ENCODE peak calls at places on chromosomes 11 and 22, in nine cellular contexts. L is left lung; U is HCT116; G is aorta; V is mesendoderm; Q is upper lobe of right lung; H is pancreas; J is neural progenitor cell; P is CD4-positive, CD25-positive, alpha-beta regulatory T cell. Y is an unnamed sample.

GRCh38 chr11:32426819-32427615 is 8.3 kb downstream of the WT1 start:
- DNase-seq in H (no peak), U (no peak), Q (no peak), G (no peak), L (no peak), P (no peak), V (peak; percentile 54), J (peak; percentile 70), Y (no peak)

GRCh38 chr11:1052133-1053011 is 15.9 kb upstream of the MUC6 start:
- DNase-seq in G (peak; percentile 38), P (no peak), L (peak; percentile 32), V (no peak), H (peak; percentile 79), J (no peak), U (no peak), Q (peak; percentile 60), Y (no peak)

GRCh38 chr22:27796829-27797792 is 4.4 kb downstream of the MN1 start:
- DNase-seq in L (no peak), P (no peak), U (no peak), Q (no peak), J (no peak), H (peak; percentile 77), G (no peak), V (no peak), Y (no peak)

GRCh38 chr22:16717699-16718558 is 107.3 kb downstream of the XKR3 start:
- DNase-seq in P (no peak), J (no peak), Q (no peak), H (peak; percentile 21), G (no peak), V (no peak), L (no peak), U (no peak), Y (no peak)

GRCh38 chr11:35418282-35418846 is 994 bp downstream of the SLC1A2 start:
- DNase-seq in H (peak; percentile 71), J (peak; percentile 42), P (no peak), G (no peak), U (no peak), L (no peak), Q (peak; percentile 65), V (peak; percentile 53), Y (no peak)

GRCh38 chr11:72786305-72787261 is 7.3 kb downstream of the STARD10 start:
- DNase-seq in G (no peak), Q (peak; percentile 82), V (no peak), L (peak; percentile 86), U (no peak), H (no peak), P (no peak), J (peak; percentile 0), Y (no peak)

GRCh38 chr11:66115638-66116410 is 45.8 kb downstream of the PACS1 start:
- DNase-seq in Q (no peak), L (no peak), H (no peak), P (peak; percentile 77), U (no peak), J (peak; percentile 31), G (no peak), V (no peak), Y (peak; percentile 48)

GRCh38 chr11:125975634-125976033 is 29.8 kb downstream of the VSIG10L2 start:
- DNase-seq in U (no peak), V (no peak), Q (no peak), L (no peak), H (no peak), J (no peak), G (no peak), P (no peak), Y (no peak)

GRCh38 chr11:79092791-79093313 is 348.0 kb downstream of the TENM4 start:
- DNase-seq in H (no peak), G (peak; percentile 61), P (no peak), L (peak; percentile 64), Q (no peak), U (peak; percentile 13), V (peak; percentile 37), J (no peak), Y (peak; percentile 5)

GRCh38 chr22:23114721-23115020 is 27.1 kb downstream of the RSPH14 start:
- DNase-seq in P (no peak), V (no peak), J (no peak), G (no peak), Q (no peak), U (no peak), L (no peak), H (no peak), Y (no peak)
- H3K4me1 ChIP-seq in P (peaks cover 7% of the 10 kb centered on the region), V (no peaks in the 10 kb centered on the region), J (no peaks in the 10 kb centered on the region), G (no peaks in the 10 kb centered on the region), Q (no peaks in the 10 kb centered on the region), U (peaks cover 6% of the 10 kb centered on the region), L (no peaks in the 10 kb centered on the region), H (no peaks in the 10 kb centered on the region), Y (peaks cover 29% of the 10 kb centered on the region)

GRCh38 chr11:64286801-64287159 is 1.1 kb downstream of the GPR137 start:
- DNase-seq in Q (no peak), L (no peak), V (no peak), G (no peak), H (no peak), J (no peak), U (no peak), P (no peak), Y (no peak)

GRCh38 chr11:64288353-64288750 is 2.7 kb downstream of the GPR137 start:
- DNase-seq in P (no peak), U (no peak), V (no peak), G (no peak), L (no peak), Q (no peak), J (no peak), H (peak; percentile 70), Y (no peak)

GRCh38 chr11:64289011-64289564 is 2.0 kb upstream of the KCNK4 start:
- DNase-seq in G (no peak), H (no peak), L (no peak), P (no peak), Q (no peak), V (no peak), U (no peak), J (no peak), Y (no peak)

GRCh38 chr11:64285885-64286800 is 495 bp downstream of the GPR137 start:
- DNase-seq in U (no peak), V (no peak), G (no peak), H (peak; percentile 91), P (peak; percentile 30), L (no peak), J (peak; percentile 39), Q (no peak), Y (peak; percentile 48)

GRCh38 chr11:64287676-64288352 is 2.2 kb downstream of the GPR137 start:
- DNase-seq in P (no peak), G (no peak), U (no peak), V (no peak), H (peak; percentile 72), Q (no peak), L (no peak), J (no peak), Y (no peak)
- H3K4me1 ChIP-seq in P (peaks cover 36% of the 10 kb centered on the region), G (no peaks in the 10 kb centered on the region), U (peaks cover 27% of the 10 kb centered on the region), V (peaks cover 6% of the 10 kb centered on the region), H (peaks cover 24% of the 10 kb centered on the region), Q (peaks cover 23% of the 10 kb centered on the region), L (peaks cover 47% of the 10 kb centered on the region), J (peaks cover 14% of the 10 kb centered on the region), Y (peaks cover 14% of the 10 kb centered on the region)

DNA sequence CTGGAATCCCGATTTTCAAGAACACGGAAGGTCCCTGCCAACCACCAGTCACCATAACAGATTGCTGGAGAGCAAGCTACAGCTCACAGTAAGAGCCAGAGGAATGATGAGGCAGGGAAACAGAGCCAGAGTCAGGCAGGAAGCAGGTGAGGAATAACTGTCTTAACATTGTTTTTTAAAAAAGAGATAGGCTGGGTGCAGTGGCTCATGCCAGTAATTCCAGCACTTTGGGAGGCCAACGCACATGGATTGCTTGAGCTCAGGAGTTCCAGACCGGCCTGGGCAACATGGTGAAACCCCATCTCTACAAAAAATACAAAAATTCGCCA is 13.5 kb upstream of the CASTOR1 start:
- DNase-seq in U (no peak), H (no peak), G (no peak), Q (no peak), J (no peak), V (no peak), L (no peak), P (no peak), Y (no peak)
- H3K4me1 ChIP-seq in U (peaks cover 81% of the 10 kb centered on the region), H (peaks cover 57% of the 10 kb centered on the region), G (no peaks in the 10 kb centered on the region), Q (peaks cover 75% of the 10 kb centered on the region), J (peaks cover 6% of the 10 kb centered on the region), V (no peaks in the 10 kb centered on the region), L (peaks cover 89% of the 10 kb centered on the region), P (peaks cover 77% of the 10 kb centered on the region), Y (peaks cover 71% of the 10 kb centered on the region)

DNA sequence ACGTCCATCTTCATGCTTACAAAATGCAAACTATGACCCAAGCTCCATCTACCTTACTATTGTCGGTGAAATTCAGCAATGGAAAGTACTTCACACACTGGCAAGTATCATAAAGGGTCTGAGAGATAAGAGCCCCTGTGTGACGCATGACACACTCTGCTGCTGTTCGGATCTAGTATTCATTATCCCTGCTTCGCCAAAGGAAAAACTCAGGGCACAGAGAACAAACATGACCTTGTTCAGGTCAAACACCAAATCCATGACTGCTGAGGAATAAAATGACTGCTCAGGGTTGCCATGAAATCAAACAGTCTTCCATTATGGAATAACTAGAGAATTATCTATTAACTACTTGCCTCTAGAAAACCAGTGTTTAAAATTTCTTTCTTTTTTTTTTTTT is 73.0 kb downstream of the MICAL3 start:
- DNase-seq in U (no peak), L (no peak), J (no peak), H (no peak), V (no peak), G (no peak), Q (no peak), P (no peak), Y (no peak)
- H3K4me1 ChIP-seq in U (peaks cover 11% of the 10 kb centered on the region), L (peaks cover 8% of the 10 kb centered on the region), J (peaks cover 11% of the 10 kb centered on the region), H (peaks cover 14% of the 10 kb centered on the region), V (no peaks in the 10 kb centered on the region), G (no peaks in the 10 kb centered on the region), Q (peaks cover 8% of the 10 kb centered on the region), P (no peaks in the 10 kb centered on the region), Y (peaks cover 28% of the 10 kb centered on the region)

GRCh38 chr11:128492461-128492860 is 94.9 kb downstream of the ETS1 start:
- DNase-seq in U (no peak), P (no peak), J (no peak), L (no peak), V (no peak), Q (no peak), H (no peak), G (no peak), Y (no peak)

GRCh38 chr11:128491195-128491936 is 96.0 kb downstream of the ETS1 start:
- DNase-seq in U (no peak), V (no peak), J (no peak), Q (no peak), L (no peak), H (no peak), P (no peak), G (no peak), Y (no peak)

GRCh38 chr11:128494418-128495332 is 92.7 kb downstream of the ETS1 start:
- DNase-seq in J (no peak), G (no peak), P (no peak), V (no peak), H (no peak), L (no peak), U (no peak), Q (no peak), Y (no peak)

GRCh38 chr11:128492903-128493569 is 94.3 kb downstream of the ETS1 start:
- DNase-seq in H (no peak), V (no peak), U (no peak), P (no peak), Q (no peak), G (no peak), J (no peak), L (no peak), Y (no peak)

DNA sequence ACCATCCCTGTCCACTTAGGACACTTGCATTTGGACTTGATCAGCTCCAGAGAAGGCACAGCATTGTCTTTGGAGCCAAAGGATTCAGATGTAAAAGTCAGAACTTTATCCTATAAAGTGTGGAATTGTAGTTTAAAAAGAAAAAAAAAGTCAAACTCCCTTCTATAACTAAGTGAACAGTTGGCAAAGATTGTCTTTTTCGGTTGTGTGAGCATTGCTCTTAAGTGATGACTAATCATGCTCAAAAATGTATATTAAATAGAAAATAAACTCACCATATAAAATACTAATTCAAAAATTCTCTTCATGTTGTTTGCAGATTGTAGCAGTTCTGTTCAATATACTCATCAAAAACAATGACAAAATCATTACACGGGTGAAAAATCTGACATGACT is 93.8 kb downstream of the ETS1 start:
- DNase-seq in U (no peak), G (no peak), L (no peak), J (no peak), Q (no peak), H (no peak), V (no peak), P (no peak), Y (no peak)
- H3K4me1 ChIP-seq in U (peaks cover 37% of the 10 kb centered on the region), G (no peaks in the 10 kb centered on the region), L (peaks cover 97% of the 10 kb centered on the region), J (peaks cover 11% of the 10 kb centered on the region), Q (peaks cover 64% of the 10 kb centered on the region), H (peaks cover 26% of the 10 kb centered on the region), V (peaks cover 14% of the 10 kb centered on the region), P (peaks cover 100% of the 10 kb centered on the region), Y (peaks cover 75% of the 10 kb centered on the region)

Y was measured in OCI-LY7.